ENCODE peak calls at places on chromosome 11, in ten cellular contexts. A, I, E, C, W, O, H, X, Q and K are unnamed samples.

GRCh38 chr11:128420277-128420676 is 167.1 kb downstream of the ETS1 start:
- DNase-seq in A (no peak), I (no peak), E (no peak), C (no peak), W (no peak), O (no peak), H (no peak), X (no peak), Q (no peak), K (peak; percentile 29)

GRCh38 chr11:80487952-80488351 is 1047.1 kb upstream of the TENM4 start:
- DNase-seq in A (no peak), I (no peak), E (no peak), C (no peak), W (no peak), O (no peak), H (no peak), X (no peak), Q (no peak), K (no peak)

GRCh38 chr11:68658097-68658496 is 26.2 kb upstream of the GAL start:
- DNase-seq in A (no peak), I (no peak), E (no peak), C (no peak), W (no peak), O (no peak), H (no peak), X (no peak), Q (no peak), K (no peak)

GRCh38 chr11:43825217-43825816 is 55.3 kb upstream of the ALKBH3 start:
- DNase-seq in A (peak; percentile 34), I (peak; percentile 4), E (no peak), C (no peak), W (no peak), O (peak; percentile 66), H (no peak), X (no peak), Q (no peak), K (peak; percentile 4)

GRCh38 chr11:65851083-65851579 is 6.8 kb downstream of the CFL1 start:
- DNase-seq in A (no peak), I (no peak), E (no peak), C (no peak), W (no peak), O (peak; percentile 38), H (no peak), X (no peak), Q (no peak), K (no peak)

GRCh38 chr11:127182586-127183203 is 182.1 kb upstream of the KIRREL3 start:
- DNase-seq in A (no peak), I (no peak), E (no peak), C (no peak), W (no peak), O (no peak), H (no peak), X (no peak), Q (no peak), K (no peak)

GRCh38 chr11:112588252-112588668 is 327.6 kb upstream of the PLET1 start:
- DNase-seq in A (peak; percentile 79), I (peak; percentile 68), E (peak; percentile 61), C (no peak), W (no peak), O (peak; percentile 84), H (peak; percentile 92), X (peak; percentile 43), Q (peak; percentile 54), K (peak; percentile 65)

GRCh38 chr11:42841563-42841962 is 470.2 kb upstream of the API5 start:
- DNase-seq in A (no peak), I (no peak), E (no peak), C (no peak), W (no peak), O (no peak), H (no peak), X (no peak), Q (no peak), K (no peak)

GRCh38 chr11:90532125-90532524 is 309.3 kb upstream of the CHORDC1 start:
- DNase-seq in A (no peak), I (no peak), E (no peak), C (no peak), W (no peak), O (no peak), H (no peak), X (no peak), Q (no peak), K (no peak)

GRCh38 chr11:123483058-123483457 is 53.0 kb downstream of the GRAMD1B start:
- DNase-seq in A (no peak), I (no peak), E (peak; percentile 76), C (no peak), W (no peak), O (no peak), H (peak; percentile 49), X (no peak), Q (no peak), K (no peak)

GRCh38 chr11:79686703-79687419 is 246.0 kb upstream of the TENM4 start:
- DNase-seq in A (no peak), I (no peak), E (no peak), C (no peak), W (no peak), O (no peak), H (no peak), X (no peak), Q (no peak), K (no peak)

GRCh38 chr11:13280777-13281176 is 3.2 kb downstream of the BMAL1 start:
- DNase-seq in A (no peak), I (no peak), E (no peak), C (no peak), W (no peak), O (no peak), H (no peak), X (no peak), Q (no peak), K (no peak)

GRCh38 chr11:28110108-28110838 is 2.1 kb downstream of the METTL15 start:
- DNase-seq in A (peak; percentile 69), I (peak; percentile 74), E (peak; percentile 69), C (no peak), W (peak; percentile 67), O (peak; percentile 86), H (peak; percentile 86), X (peak; percentile 53), Q (peak; percentile 47), K (peak; percentile 54)

GRCh38 chr11:111450480-111451320 is 61.5 kb downstream of the BTG4 start:
- DNase-seq in A (no peak), I (peak; percentile 67), E (peak; percentile 20), C (no peak), W (peak; percentile 36), O (no peak), H (no peak), X (no peak), Q (no peak), K (no peak)

GRCh38 chr11:62710001-62710345 is 2.5 kb downstream of the GNG3 start:
- DNase-seq in A (no peak), I (no peak), E (no peak), C (no peak), W (no peak), O (peak; percentile 67), H (peak; percentile 71), X (no peak), Q (no peak), K (no peak)

GRCh38 chr11:10728779-10729472 is 22.1 kb upstream of the CTR9 start:
- DNase-seq in A (peak; percentile 38), I (no peak), E (no peak), C (no peak), W (no peak), O (peak; percentile 62), H (no peak), X (no peak), Q (no peak), K (peak; percentile 49)

GRCh38 chr11:78216571-78217287 is 28.0 kb downstream of the USP35 start:
- DNase-seq in A (no peak), I (no peak), E (no peak), C (no peak), W (no peak), O (peak; percentile 35), H (peak; percentile 43), X (no peak), Q (no peak), K (no peak)

GRCh38 chr11:64735860-64736259 is 8.1 kb downstream of the RASGRP2 start:
- DNase-seq in A (no peak), I (no peak), E (no peak), C (no peak), W (no peak), O (no peak), H (no peak), X (no peak), Q (no peak), K (no peak)

GRCh38 chr11:67288452-67289225 is 464 bp upstream of the ANKRD13D start:
- DNase-seq in A (peak; percentile 79), I (peak; percentile 94), E (peak; percentile 80), C (peak; percentile 94), W (peak; percentile 94), O (peak; percentile 94), H (peak; percentile 95), X (peak; percentile 79), Q (peak; percentile 66), K (peak; percentile 92)
- TF ChIP-seq CTCF in A (peak; percentile 64), I (peak; percentile 67), E (no peak), C (peak; percentile 62), W (peak; percentile 15), O (no peak), H (peak; percentile 52), X (no peak), Q (peak; percentile 28), K (no peak)

GRCh38 chr11:92861641-92862040 is 107.8 kb upstream of the MTNR1B start:
- DNase-seq in A (no peak), I (no peak), E (no peak), C (no peak), W (no peak), O (no peak), H (no peak), X (no peak), Q (no peak), K (no peak)
- TF ChIP-seq CTCF in A (no peak), I (peak; percentile 35), E (no peak), C (peak; percentile 37), W (peak; percentile 9), O (no peak), H (no peak), X (no peak), Q (no peak), K (peak; percentile 16)

GRCh38 chr11:84990141-84990540 is 637.0 kb downstream of the DLG2 start:
- DNase-seq in A (no peak), I (no peak), E (no peak), C (no peak), W (no peak), O (no peak), H (no peak), X (no peak), Q (no peak), K (no peak)

DNA sequence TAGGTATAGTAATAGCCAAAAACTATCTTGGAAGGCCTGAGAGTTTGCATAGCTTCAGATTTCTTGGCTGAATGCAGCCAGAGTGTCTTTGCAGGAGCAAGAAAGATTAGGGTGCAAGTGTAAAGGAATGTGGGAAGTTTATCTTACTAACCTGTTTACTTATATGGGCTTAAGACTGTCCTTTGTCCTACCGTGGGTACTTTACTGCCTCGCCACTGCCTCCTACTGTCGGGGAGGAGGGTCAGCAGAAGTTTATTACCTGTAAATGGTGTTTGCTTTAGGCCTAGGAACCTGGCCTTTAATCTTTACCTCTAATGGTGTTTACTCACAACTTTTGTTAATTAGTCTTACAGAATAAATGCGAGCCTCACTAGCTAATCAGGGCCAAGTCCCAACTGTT is 633.8 kb downstream of the DLG2 start:
- DNase-seq in A (no peak), I (peak; percentile 1), E (no peak), C (no peak), W (no peak), O (no peak), H (no peak), X (no peak), Q (no peak), K (no peak)
- TF ChIP-seq CTCF in A (peak; percentile 53), I (peak; percentile 62), E (peak; percentile 10), C (peak; percentile 52), W (peak; percentile 47), O (peak; percentile 42), H (no peak), X (no peak), Q (peak; percentile 33), K (peak; percentile 35)

GRCh38 chr11:72904016-72904415 is 89.8 kb downstream of the ATG16L2 start:
- DNase-seq in A (no peak), I (no peak), E (no peak), C (no peak), W (no peak), O (no peak), H (no peak), X (no peak), Q (no peak), K (no peak)
- TF ChIP-seq CTCF in A (no peak), I (no peak), E (no peak), C (no peak), W (no peak), O (no peak), H (no peak), X (no peak), Q (no peak), K (no peak)